ENCODE peak calls at places on chromosomes 5 and 9, in nine cellular contexts. W is NB4, B is A549, E is SK-N-SH, G is K562, S is HepG2, C is H1, V is HCT116, L is GM12878. H is an unnamed sample.

GRCh38 chr5:175742290-175742994 is 84.6 kb downstream of the HRH2 start:
- DNase-seq in W (peak), L (no peak), C (no peak), V (no peak), B (no peak), S (no peak), E (no peak), G (no peak), H (no peak)

GRCh38 chr9:129640086-129640870 is 1.7 kb downstream of the ASB6 start:
- DNase-seq in C (no peak), L (no peak), B (no peak), S (no peak), V (no peak), E (peak), W (no peak), G (no peak), H (no peak)

GRCh38 chr5:13659391-13659790 is 285.1 kb downstream of the DNAH5 start:
- DNase-seq in E (no peak), C (no peak), W (no peak), S (no peak), L (no peak), V (no peak), B (no peak), G (no peak), H (peak)

GRCh38 chr9:93473411-93473810 is 20.0 kb upstream of the FAM120AOS start:
- DNase-seq in G (no peak), C (no peak), W (no peak), V (no peak), S (no peak), L (no peak), B (no peak), E (no peak), H (no peak)

GRCh38 chr5:151663617-151664322 is 22.9 kb downstream of the SPARC start:
- DNase-seq in W (peak), C (no peak), L (no peak), V (no peak), S (no peak), B (no peak), G (no peak), E (no peak), H (peak)

GRCh38 chr9:14251146-14252071 is 62.5 kb downstream of the NFIB start:
- DNase-seq in L (peak), E (no peak), W (no peak), V (peak), C (no peak), B (peak), G (no peak), S (peak), H (peak)

GRCh38 chr5:135456238-135457099 is 4.3 kb upstream of the TIFAB start:
- DNase-seq in W (peak), V (peak), C (no peak), L (peak), E (no peak), S (peak), B (no peak), G (peak), H (no peak)

GRCh38 chr9:2771661-2772060 is 54.4 kb downstream of the KCNV2 start:
- DNase-seq in E (peak), B (no peak), W (no peak), S (no peak), G (no peak), C (no peak), V (no peak), L (no peak), H (no peak)

GRCh38 chr9:96383165-96383939 is at the start of gene SLC35D2:
- DNase-seq in E (peak), L (no peak), S (peak), C (no peak), G (peak), W (no peak), B (peak), V (no peak), H (peak)

GRCh38 chr9:4508907-4509589 is 18.8 kb downstream of the SLC1A1 start:
- DNase-seq in V (no peak), C (no peak), E (no peak), B (no peak), W (no peak), S (no peak), G (no peak), L (no peak), H (no peak)

GRCh38 chr5:119327018-119327417 is 28.8 kb upstream of the TNFAIP8 start:
- DNase-seq in C (no peak), E (no peak), L (no peak), W (no peak), G (peak), B (no peak), V (no peak), S (no peak), H (no peak)

GRCh38 chr5:54243483-54244080 is 66.8 kb downstream of the ARL15 start:
- DNase-seq in B (peak), C (no peak), S (peak), L (no peak), W (peak), V (peak), E (peak), G (peak), H (peak)

GRCh38 chr5:10635257-10635860 is 71.5 kb downstream of the ANKRD33B start:
- DNase-seq in V (peak), S (no peak), G (no peak), L (peak), B (no peak), C (no peak), W (peak), E (no peak), H (peak)

GRCh38 chr5:39541920-39542319 is 117.1 kb upstream of the DAB2 start:
- DNase-seq in B (no peak), C (no peak), S (no peak), G (no peak), L (no peak), E (no peak), V (no peak), W (no peak), H (peak)

GRCh38 chr9:3931058-3931457 is 368.8 kb downstream of the GLIS3 start:
- DNase-seq in G (no peak), V (no peak), C (no peak), L (no peak), E (no peak), W (no peak), S (no peak), B (no peak), H (no peak)

GRCh38 chr9:71263451-71263850 is 142.0 kb upstream of the TRPM3 start:
- DNase-seq in L (no peak), E (no peak), G (no peak), W (no peak), B (no peak), S (no peak), C (no peak), V (no peak), H (no peak)

GRCh38 chr9:32292611-32293010 is 91.8 kb upstream of the ACO1 start:
- DNase-seq in W (no peak), C (no peak), V (no peak), E (no peak), S (peak), G (no peak), L (no peak), B (no peak), H (no peak)

GRCh38 chr9:93645921-93646639 is 69.7 kb downstream of the PHF2 start:
- DNase-seq in G (no peak), W (no peak), S (no peak), L (no peak), V (no peak), C (no peak), B (no peak), E (no peak), H (no peak)

GRCh38 chr9:96392263-96392662 is 8.8 kb upstream of the SLC35D2 start:
- DNase-seq in E (no peak), S (no peak), B (no peak), L (no peak), W (no peak), C (no peak), V (no peak), G (no peak), H (no peak)

GRCh38 chr5:169702726-169703481 is 65.8 kb downstream of the DOCK2 start:
- DNase-seq in V (no peak), C (no peak), G (no peak), L (peak), S (no peak), B (no peak), E (no peak), W (no peak), H (peak)
- TF ChIP-seq MAX in V (no peak), C (no peak), G (no peak), L (no peak), S (no peak), B (no peak), E (no peak), W (no peak), H (no peak)

DNA sequence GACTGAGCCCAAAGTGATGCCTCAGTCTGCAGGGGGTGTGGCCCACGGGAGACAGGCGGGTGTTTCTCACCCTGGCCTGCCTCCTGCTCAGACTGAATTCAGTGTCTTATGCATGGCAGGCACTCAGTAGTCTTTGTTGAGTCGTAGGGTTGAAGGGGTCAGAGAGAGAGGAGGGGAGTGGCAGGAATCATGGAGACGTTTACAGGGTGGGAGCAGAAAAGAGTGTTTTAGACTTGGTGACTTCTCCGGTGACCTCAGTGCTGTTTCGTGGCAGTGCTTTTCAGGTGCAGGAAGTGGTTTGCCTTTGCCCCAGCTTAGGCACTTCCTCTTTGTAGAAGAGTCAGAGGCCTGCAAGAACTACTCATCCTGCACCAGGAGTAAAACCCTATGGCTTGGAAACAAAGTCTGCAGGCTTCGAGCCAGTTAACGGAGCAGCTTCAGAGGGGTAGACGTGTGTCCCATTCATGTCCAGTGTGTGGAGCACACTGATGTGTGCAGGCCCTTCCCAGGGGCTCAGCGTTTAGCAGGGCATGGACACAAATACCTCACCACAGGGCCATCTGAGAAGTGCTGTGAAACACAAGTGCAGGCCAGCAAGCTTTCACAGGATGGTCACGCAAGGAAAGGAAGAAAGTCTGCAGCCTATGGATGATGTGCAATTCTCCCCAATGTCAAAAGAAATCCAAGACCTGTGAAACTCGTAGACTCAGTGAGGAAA is 24.5 kb upstream of the SEMA4D start:
- DNase-seq in L (peak), E (no peak), B (no peak), C (no peak), G (no peak), W (peak), S (no peak), V (no peak), H (peak)
- H3K4me3 ChIP-seq in L (peak), E (no peak), B (no peak), C (no peak), G (no peak), W (no peak), S (no peak), V (no peak), H (no peak)

GRCh38 chr5:19739691-19740090 is 248.3 kb downstream of the CDH18 start:
- DNase-seq in G (no peak), C (no peak), W (no peak), L (no peak), V (no peak), S (no peak), B (no peak), E (peak), H (no peak)
- TF ChIP-seq MAX in G (no peak), C (no peak), W (no peak), L (no peak), V (no peak), S (no peak), B (no peak), E (no peak), H (no peak)

GRCh38 chr5:149581931-149582768 is 852 bp downstream of the ARHGEF37 start:
- DNase-seq in S (no peak), B (no peak), V (no peak), L (no peak), G (no peak), C (no peak), E (no peak), W (no peak), H (peak)
- H3K4me3 ChIP-seq in S (peak), B (peak), V (peak), L (no peak), G (no peak), C (peak), E (peak), W (no peak), H (peak)

GRCh38 chr5:139760066-139761056 is 35.2 kb upstream of the PSD2 start:
- DNase-seq in G (no peak), S (no peak), V (no peak), E (peak), B (no peak), L (no peak), C (no peak), W (no peak), H (no peak)
- TF ChIP-seq MAX in G (no peak), S (no peak), V (no peak), E (no peak), B (no peak), L (no peak), C (no peak), W (no peak), H (no peak)

GRCh38 chr9:137433916-137434431 is 7.2 kb downstream of the ENTPD8 start:
- DNase-seq in B (no peak), C (no peak), W (no peak), E (no peak), G (no peak), S (no peak), V (no peak), L (no peak), H (no peak)
- H3K4me3 ChIP-seq in B (no peak), C (no peak), W (no peak), E (no peak), G (no peak), S (no peak), V (no peak), L (no peak), H (no peak)

DNA sequence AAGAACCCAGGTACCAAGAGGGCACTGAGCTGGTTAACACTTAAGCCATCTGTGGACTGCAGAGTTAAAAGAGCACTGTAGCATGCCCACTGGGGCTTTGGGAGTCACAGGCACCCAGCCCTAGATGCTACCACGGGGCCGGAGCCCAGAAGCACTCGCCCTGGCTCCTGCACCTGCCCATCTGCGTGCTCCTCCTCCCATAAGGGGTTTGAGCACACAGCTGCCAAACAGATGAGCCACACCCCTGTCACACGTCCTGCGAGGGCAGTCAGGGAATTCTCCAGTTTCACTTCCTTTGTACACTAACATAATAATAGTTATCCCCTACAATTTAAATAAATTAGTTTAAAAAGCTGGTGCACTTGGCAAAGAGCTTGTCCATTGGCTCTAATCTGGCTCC is 4.5 kb upstream of the PCA3 start:
- DNase-seq in V (no peak), C (no peak), S (no peak), L (no peak), W (no peak), G (no peak), B (no peak), E (no peak), H (no peak)
- TF ChIP-seq MAX in V (no peak), C (no peak), S (no peak), L (no peak), W (no peak), G (no peak), B (no peak), E (no peak), H (no peak)